ENCODE peak calls at places on chromosomes 4 and X, in four cellular contexts. V, Q, I and O are unnamed samples.

GRCh38 chr4:186296481-186296880 is 30.5 kb downstream of the F11 start:
- DNase-seq in V (peak; percentile 37), I (no peak), Q (no peak), O (no peak)

GRCh38 chr4:3869661-3870566 is 103.7 kb downstream of the ADRA2C start:
- DNase-seq in I (no peak), Q (no peak), V (no peak), O (no peak)

GRCh38 chrX:130173190-130173895 is 1.6 kb downstream of the RAB33A start:
- DNase-seq in V (no peak), I (no peak), Q (peak; percentile 54), O (no peak)

GRCh38 chr4:152229782-152230289 is 306.1 kb downstream of the FBXW7 start:
- DNase-seq in Q (no peak), I (no peak), V (no peak), O (no peak)

GRCh38 chrX:2819345-2820130 is 9.2 kb upstream of the GYG2 start:
- DNase-seq in V (no peak), Q (no peak), I (no peak), O (no peak)

GRCh38 chr4:151097759-151098158 is 1.7 kb upstream of the RPS3A start:
- DNase-seq in V (no peak), Q (no peak), I (no peak), O (no peak)

GRCh38 chr4:53854991-53855885 is 209.2 kb downstream of the CHIC2 start:
- DNase-seq in Q (no peak), I (no peak), V (no peak), O (no peak)

GRCh38 chrX:47285762-47286320 is 53.0 kb downstream of the USP11 start:
- DNase-seq in V (no peak), Q (no peak), I (no peak), O (no peak)

GRCh38 chrX:35919536-35920309 is at the start of gene CFAP47:
- DNase-seq in Q (peak; percentile 12), I (peak; percentile 7), V (peak; percentile 30), O (no peak)

GRCh38 chr4:53575552-53575951 is 15.7 kb downstream of the LNX1 start:
- DNase-seq in I (no peak), Q (no peak), V (no peak), O (no peak)

GRCh38 chr4:56129431-56129861 is 180.7 kb downstream of the CEP135 start:
- DNase-seq in Q (peak; percentile 77), I (no peak), V (peak; percentile 58), O (no peak)
- TF ChIP-seq CTCF in Q (peak; percentile 85), I (no peak), V (peak; percentile 41), O (no peak)

GRCh38 chrX:44017726-44018125 is 44.5 kb upstream of the NDP start:
- DNase-seq in I (no peak), V (no peak), Q (no peak), O (no peak)

GRCh38 chrX:44016906-44017305 is 43.7 kb upstream of the NDP start:
- DNase-seq in I (no peak), Q (no peak), V (no peak), O (no peak)

GRCh38 chrX:44010626-44011025 is 37.4 kb upstream of the NDP start:
- DNase-seq in V (no peak), Q (no peak), I (no peak), O (no peak)

GRCh38 chrX:44011505-44011904 is 38.3 kb upstream of the NDP start:
- DNase-seq in V (no peak), Q (no peak), I (no peak), O (no peak)

DNA sequence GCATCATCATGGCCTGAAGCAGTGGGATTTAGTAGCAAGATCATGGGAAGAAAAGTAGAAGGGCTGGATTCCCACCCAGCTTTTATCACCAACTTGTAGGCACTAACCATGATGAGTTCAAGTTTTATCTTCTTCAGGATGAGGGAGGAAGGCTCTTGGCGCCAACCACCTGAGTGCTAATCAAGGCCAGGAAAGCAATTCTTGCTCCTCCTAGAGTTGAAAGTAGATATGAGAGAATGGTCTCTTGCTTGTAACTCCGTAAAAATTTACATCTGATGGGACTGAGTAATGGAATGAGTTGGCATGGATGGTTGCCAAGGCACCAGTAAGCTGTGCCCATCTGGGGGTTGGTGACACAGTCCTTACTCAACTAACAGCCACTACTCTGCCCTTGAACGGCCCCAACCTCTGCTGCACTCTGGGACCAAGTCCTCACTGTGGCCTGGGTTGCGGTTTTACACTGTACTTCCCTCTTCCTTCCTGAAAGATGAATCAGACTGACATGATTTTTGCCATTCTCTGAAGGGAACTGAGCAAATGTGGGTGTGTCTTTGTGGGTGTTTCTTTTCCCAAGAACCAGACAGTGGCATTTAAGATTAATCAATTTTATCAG is 39.4 kb upstream of the NDP start:
- DNase-seq in Q (peak; percentile 9), I (no peak), V (peak; percentile 29), O (peak; percentile 23)
- TF ChIP-seq POLR2AphosphoS5 in Q (no peak), I (no peak), V (no peak), O (no peak)

DNA sequence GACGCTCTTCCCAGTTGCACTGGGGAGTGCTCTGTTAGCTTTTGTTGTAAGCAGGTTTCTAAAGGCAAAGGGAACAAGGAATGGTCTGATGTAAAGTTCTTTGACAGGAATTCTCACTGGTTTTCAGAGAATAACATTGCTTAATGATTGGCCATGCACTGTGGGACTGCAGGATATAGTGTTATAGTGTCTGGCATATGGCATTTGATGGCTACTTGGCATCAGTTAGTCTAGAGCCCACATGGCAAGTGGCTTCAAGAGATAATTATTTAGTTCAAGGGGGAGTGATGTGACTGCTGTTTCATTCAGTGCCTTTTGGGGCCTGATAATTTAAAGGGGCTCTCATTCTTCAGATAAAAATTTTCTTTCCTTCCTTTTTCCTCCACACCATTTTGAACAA is 30.7 kb upstream of the PGM2 start:
- DNase-seq in V (no peak), Q (no peak), I (no peak), O (no peak)
- TF ChIP-seq POLR2A in V (no peak), Q (no peak), I (no peak), O (no peak)

GRCh38 chr4:105140684-105141490 is 5.8 kb upstream of the TET2 start:
- DNase-seq in I (no peak), V (no peak), Q (peak; percentile 18), O (no peak)
- TF ChIP-seq CTCF in I (no peak), V (peak; percentile 31), Q (peak; percentile 56), O (no peak)

GRCh38 chr4:92252846-92253245 is 50.9 kb upstream of the GRID2 start:
- DNase-seq in I (no peak), V (no peak), Q (no peak), O (no peak)

GRCh38 chr4:92253986-92254671 is 49.6 kb upstream of the GRID2 start:
- DNase-seq in Q (no peak), I (no peak), V (no peak), O (no peak)

GRCh38 chr4:92251711-92252110 is 52.1 kb upstream of the GRID2 start:
- DNase-seq in Q (no peak), V (no peak), I (no peak), O (no peak)

GRCh38 chr4:92254767-92255442 is 48.9 kb upstream of the GRID2 start:
- DNase-seq in Q (no peak), I (no peak), V (no peak), O (no peak)

GRCh38 chr4:92253550-92253949 is 50.2 kb upstream of the GRID2 start:
- DNase-seq in I (no peak), V (no peak), Q (no peak), O (no peak)
- TF ChIP-seq POLR2AphosphoS5 in I (no peak), V (no peak), Q (no peak), O (no peak)

GRCh38 chr4:77220841-77221613 is 64.0 kb downstream of the CCNG2 start:
- DNase-seq in I (no peak), V (no peak), Q (no peak), O (no peak)

GRCh38 chr4:77219266-77219665 is 62.3 kb downstream of the CCNG2 start:
- DNase-seq in Q (no peak), V (no peak), I (no peak), O (no peak)

GRCh38 chr4:77217526-77217925 is 60.5 kb downstream of the CCNG2 start:
- DNase-seq in V (no peak), I (no peak), Q (no peak), O (no peak)

GRCh38 chr4:77209936-77210335 is 52.9 kb downstream of the CCNG2 start:
- DNase-seq in I (no peak), V (no peak), Q (no peak), O (no peak)

DNA sequence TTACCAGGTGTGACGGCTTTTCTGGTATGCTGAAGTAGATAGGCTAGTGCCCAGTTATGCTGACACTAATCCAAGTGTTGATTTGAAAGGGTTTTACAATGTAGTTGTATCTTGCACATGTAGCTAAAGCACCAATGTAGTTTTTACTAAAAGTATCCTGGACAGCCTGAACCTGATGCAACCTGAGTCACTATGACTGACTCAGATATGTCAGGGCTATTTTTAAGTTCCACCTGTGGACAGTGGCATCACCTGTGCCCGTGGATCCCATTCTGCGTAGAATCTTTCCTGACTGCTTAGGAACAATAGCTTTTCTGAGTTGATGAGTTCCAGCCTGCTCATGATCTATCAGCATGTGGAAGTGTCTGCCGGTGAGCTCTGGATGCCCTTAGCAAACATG is 58.1 kb downstream of the CCNG2 start:
- DNase-seq in I (no peak), V (no peak), Q (no peak), O (no peak)
- TF ChIP-seq POLR2A in I (no peak), V (no peak), Q (no peak), O (no peak)

GRCh38 chrX:99653352-99653751 is 756.7 kb downstream of the PCDH19 start:
- DNase-seq in V (no peak), Q (no peak), I (no peak), O (no peak)

GRCh38 chrX:99654188-99654587 is 755.9 kb downstream of the PCDH19 start:
- DNase-seq in I (no peak), Q (no peak), V (no peak), O (no peak)
- TF ChIP-seq CTCF in I (no peak), Q (no peak), V (no peak), O (no peak)

DNA sequence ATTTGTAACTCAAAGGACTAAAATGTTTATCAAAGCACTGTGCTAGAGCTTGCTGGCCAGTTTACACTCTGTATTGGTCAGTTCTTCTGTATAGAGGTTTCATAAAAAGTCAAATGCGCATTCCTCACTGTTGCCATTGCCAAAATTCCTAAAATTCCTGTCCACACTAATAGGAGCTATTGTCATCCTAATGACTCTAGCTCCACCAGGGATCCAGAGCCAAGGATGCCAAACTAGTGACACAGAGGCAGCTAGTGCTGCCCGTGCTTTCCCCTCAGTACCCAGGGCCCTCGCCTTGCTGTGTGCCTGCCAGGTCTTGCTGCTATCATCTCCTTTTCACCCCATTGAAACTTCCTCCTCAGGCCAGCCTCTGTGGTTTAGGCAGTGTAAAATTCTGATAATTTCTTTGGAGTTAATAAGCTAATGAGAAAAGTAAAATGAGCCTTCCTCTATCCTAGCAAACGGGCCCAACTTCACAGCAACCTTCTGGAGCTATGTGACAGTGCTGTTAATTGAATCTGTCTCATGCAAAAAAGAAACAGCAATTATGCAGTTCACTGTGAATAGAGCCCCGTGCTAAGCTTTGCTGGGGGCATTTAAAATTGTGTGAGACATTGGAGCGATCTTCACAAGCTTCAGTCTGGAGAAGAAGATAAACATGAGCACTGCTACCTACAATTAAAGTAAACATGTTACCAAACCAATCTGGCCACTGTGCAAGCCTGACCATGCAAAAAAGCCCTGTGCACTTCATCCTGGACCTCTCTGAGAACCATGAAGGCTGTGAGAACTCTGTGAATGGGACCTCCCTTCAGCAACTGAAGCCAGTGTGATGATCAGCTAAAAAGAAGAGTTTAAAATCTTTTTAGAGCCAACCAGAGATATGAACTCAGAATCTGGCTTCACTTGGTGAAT is 43.1 kb upstream of the FGF2 start:
- DNase-seq in I (peak; percentile 10), Q (peak; percentile 21), V (no peak), O (peak; percentile 89)
- TF ChIP-seq POLR2AphosphoS5 in I (peak; percentile 8), Q (peak; percentile 14), V (no peak), O (peak; percentile 68)